ENCODE peak calls at places on chromosomes 4 and X, in nine cellular contexts. A is ovary, G is kidney, P is psoas muscle, N is cardiac muscle cell, M is mammary epithelial cell, K is tibial nerve, J is MG63, S is Peyer's patch. U is an unnamed sample. For H3K36me3, the result is how much of the 10 kb centered on the place peaks cover.

GRCh38 chr4:113183032-113183573 is 133.7 kb downstream of the ANK2 start:
- DNase-seq in P (no peak), N (no peak), A (no peak), S (no peak), J (no peak), K (no peak), M (no peak), G (no peak), U (no peak)

GRCh38 chr4:23728393-23728792 is 161.5 kb downstream of the PPARGC1A start:
- DNase-seq in S (no peak), M (peak), K (no peak), J (peak), P (no peak), A (no peak), G (no peak), N (peak), U (peak)

GRCh38 chrX:134006484-134007161 is 21.2 kb upstream of the GPC3 start:
- DNase-seq in M (no peak), J (no peak), S (no peak), P (no peak), G (no peak), A (no peak), N (no peak), K (no peak), U (no peak)

GRCh38 chrX:989959-990510 is 222.4 kb downstream of the CRLF2 start:
- DNase-seq in G (peak), A (peak), P (peak), K (peak), N (peak), J (no peak), S (peak), M (peak), U (peak)

GRCh38 chrX:72714471-72714916 is 388 bp upstream of the PHKA1 start:
- DNase-seq in P (peak), G (peak), K (peak), S (no peak), N (peak), J (peak), A (peak), M (peak), U (peak)

GRCh38 chrX:21800344-21800770 is 39.1 kb upstream of the MBTPS2 start:
- DNase-seq in P (no peak), M (peak), S (no peak), K (no peak), N (no peak), A (no peak), J (peak), G (no peak), U (no peak)

GRCh38 chr4:7778524-7779193 is 161.0 kb downstream of the AFAP1 start:
- DNase-seq in K (no peak), G (peak), N (no peak), J (no peak), M (no peak), A (no peak), S (no peak), P (no peak), U (no peak)

GRCh38 chr4:14184265-14184664 is 556.7 kb upstream of the BOD1L1 start:
- DNase-seq in P (no peak), S (no peak), A (peak), M (no peak), N (peak), K (no peak), J (peak), G (no peak), U (no peak)

GRCh38 chr4:106659386-106659785 is 290.8 kb upstream of the GIMD1 start:
- DNase-seq in P (no peak), A (no peak), K (no peak), G (no peak), S (no peak), J (no peak), M (peak), N (peak), U (no peak)

GRCh38 chrX:18422325-18422724 is 3.1 kb upstream of the CDKL5 start:
- DNase-seq in S (no peak), K (no peak), N (peak), M (no peak), G (no peak), A (no peak), J (no peak), P (no peak), U (peak)

GRCh38 chr4:156751486-156751885 is 220.1 kb downstream of the PDGFC start:
- DNase-seq in K (no peak), P (no peak), J (no peak), N (peak), G (no peak), A (no peak), M (peak), S (no peak), U (peak)

GRCh38 chr4:148112231-148112982 is 329.8 kb downstream of the NR3C2 start:
- DNase-seq in S (no peak), M (peak), J (no peak), K (no peak), P (no peak), G (no peak), A (no peak), N (peak), U (peak)

GRCh38 chrX:44506688-44507087 is 36.0 kb downstream of the FUNDC1 start:
- DNase-seq in A (no peak), N (no peak), J (no peak), G (no peak), P (no peak), S (no peak), M (no peak), K (no peak), U (no peak)

GRCh38 chr4:84681488-84682274 is 98.8 kb downstream of the CDS1 start:
- DNase-seq in A (no peak), K (no peak), G (no peak), J (no peak), S (no peak), N (peak), M (peak), P (no peak), U (peak)

DNA sequence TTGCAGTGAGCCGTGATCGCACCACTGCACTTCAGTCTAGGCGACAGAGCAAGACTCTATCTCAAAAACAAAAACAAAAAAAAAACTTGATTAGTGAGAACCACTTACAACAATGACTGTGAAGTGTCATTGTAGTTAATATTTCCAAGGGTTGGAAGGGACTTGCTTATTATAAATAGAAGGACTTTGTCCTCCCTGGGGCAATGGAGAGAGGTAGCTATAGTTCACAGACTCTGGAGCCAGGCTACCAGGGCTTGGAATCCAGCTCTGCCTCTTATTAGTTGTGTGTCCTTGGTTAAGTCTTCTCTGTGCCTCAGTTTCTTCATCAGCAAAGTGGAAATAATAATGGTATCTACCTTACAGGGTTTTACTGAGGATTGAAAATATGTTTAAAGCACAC is 51.6 kb downstream of the TMEM150C start:
- DNase-seq in G (no peak), J (no peak), A (no peak), S (no peak), N (no peak), P (no peak), K (no peak), M (no peak), U (no peak)
- H3K36me3 ChIP-seq in G (under half), J (under half), A (under half), S (under half), N (under half), P (under half), K (under half), M (under half), U (under half)

GRCh38 chrX:136872091-136872700 is 8.3 kb downstream of the RBMX start:
- DNase-seq in K (no peak), A (no peak), J (no peak), S (no peak), P (no peak), N (no peak), M (no peak), G (no peak), U (no peak)

GRCh38 chrX:136867518-136867917 is 13.0 kb downstream of the RBMX start:
- DNase-seq in N (peak), P (no peak), K (no peak), A (no peak), G (no peak), J (no peak), M (no peak), S (no peak), U (no peak)

GRCh38 chrX:136867096-136867491 is 13.4 kb downstream of the RBMX start:
- DNase-seq in G (no peak), P (no peak), K (no peak), M (no peak), S (no peak), N (peak), J (no peak), A (no peak), U (no peak)

GRCh38 chrX:136868283-136869055 is 12.1 kb downstream of the RBMX start:
- DNase-seq in N (no peak), G (no peak), S (no peak), J (no peak), P (no peak), M (no peak), K (no peak), A (no peak), U (no peak)

DNA sequence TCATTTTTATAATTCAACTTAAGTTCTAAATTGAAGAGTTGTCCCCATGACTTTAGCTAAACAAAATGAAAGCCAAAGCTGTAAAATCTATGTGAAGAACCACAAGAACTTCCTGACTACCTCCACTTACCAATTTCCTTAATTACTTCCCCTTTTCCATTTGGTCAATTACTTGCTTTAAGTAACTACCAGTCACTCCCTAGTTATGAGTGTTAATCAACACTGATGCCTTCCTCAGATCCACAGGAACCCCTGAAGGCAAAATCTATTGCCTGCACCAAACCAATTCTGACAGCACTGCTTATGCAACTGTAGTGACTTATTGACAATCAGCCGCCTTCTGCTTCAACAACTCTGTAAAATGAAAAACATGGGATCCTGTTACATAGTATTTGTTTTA is 10.5 kb downstream of the RBMX start:
- DNase-seq in N (no peak), K (no peak), S (no peak), P (no peak), M (no peak), A (no peak), G (no peak), J (no peak), U (no peak)
- H3K36me3 ChIP-seq in N (under half), K (half or more), S (under half), P (half or more), M (under half), A (under half), G (under half), J (half or more), U (under half)

DNA sequence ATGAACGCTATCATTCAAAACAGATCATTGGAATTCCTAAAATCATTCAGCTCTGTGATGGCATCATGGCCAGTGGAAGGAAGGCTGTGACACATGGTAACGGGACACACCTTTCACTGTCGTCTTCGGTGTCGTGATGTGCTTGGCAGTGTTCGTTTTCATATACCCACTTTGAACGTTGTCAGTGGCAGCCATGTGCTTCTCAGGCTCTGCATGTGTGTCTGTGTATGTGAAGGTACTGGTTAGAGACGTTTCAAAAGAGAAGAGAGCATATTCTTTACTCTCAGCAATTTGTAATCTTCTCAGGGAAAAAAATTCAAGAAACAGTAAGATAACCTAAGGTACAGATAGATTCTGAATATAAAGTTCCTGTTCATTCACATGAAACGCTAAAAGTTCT is 70.6 kb upstream of the MSANTD1 start:
- DNase-seq in N (no peak), M (no peak), J (no peak), S (no peak), P (no peak), K (no peak), A (no peak), G (no peak), U (no peak)
- H3K36me3 ChIP-seq in N (under half), M (under half), J (under half), S (half or more), P (half or more), K (half or more), A (under half), G (under half), U (under half)

DNA sequence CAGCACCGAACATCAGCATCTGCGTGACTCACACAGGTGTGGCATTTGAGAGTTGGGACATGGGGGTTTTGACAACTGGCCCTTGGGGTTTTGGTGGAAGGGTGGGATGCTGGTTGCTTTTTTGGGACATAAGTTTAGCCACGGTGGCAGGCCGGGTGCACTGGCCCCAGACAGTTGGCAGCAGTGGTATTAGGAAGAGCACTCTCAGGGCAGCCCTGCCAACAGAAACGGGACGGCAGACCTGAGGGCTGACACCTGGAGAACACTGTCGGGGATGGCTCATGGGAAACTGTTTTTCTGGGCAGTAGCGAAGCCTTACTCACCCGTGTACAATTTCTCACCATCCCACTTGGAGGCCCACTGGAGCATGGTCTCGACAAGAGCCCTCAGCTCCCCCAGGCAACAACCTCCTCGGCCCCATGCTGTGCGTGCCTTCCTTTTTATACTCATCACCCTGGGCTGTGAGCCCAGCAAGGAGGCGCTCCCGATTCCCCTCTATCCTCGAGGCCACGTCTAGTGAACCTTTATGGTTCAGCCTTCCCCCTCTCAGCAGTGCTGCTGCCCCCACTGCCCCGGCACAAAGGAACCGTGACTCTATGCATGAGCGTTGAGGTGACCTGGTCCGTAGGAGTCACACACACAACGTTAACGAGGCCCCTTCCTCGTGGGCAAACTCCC is 30.6 kb downstream of the WDR1 start:
- DNase-seq in G (peak), A (no peak), N (no peak), J (no peak), S (no peak), M (no peak), K (no peak), P (peak), U (no peak)
- H3K36me3 ChIP-seq in G (half or more), A (under half), N (half or more), J (under half), S (half or more), M (half or more), K (half or more), P (half or more), U (half or more)

DNA sequence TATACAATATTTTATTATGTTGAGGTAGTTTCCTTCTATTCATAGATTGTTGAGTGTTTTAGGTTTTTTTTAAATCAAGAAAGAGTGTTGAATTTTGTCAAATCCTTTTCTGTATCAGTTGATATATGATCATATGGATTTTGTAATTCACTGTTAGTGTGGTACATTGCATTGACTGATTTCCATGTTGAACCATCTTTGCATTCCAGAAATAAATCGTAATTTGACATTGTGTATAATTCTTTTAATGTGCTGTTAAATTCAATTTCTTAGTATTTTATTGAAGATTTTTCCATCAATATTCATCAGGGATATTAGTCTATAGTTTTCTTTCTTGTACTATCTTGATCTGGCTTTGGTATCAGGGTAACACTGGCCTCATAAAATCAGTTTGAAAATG is 103.8 kb downstream of the LRBA start:
- DNase-seq in A (no peak), J (no peak), S (no peak), K (no peak), M (no peak), N (no peak), P (no peak), G (no peak), U (no peak)
- H3K36me3 ChIP-seq in A (under half), J (under half), S (under half), K (half or more), M (under half), N (under half), P (under half), G (under half), U (under half)

DNA sequence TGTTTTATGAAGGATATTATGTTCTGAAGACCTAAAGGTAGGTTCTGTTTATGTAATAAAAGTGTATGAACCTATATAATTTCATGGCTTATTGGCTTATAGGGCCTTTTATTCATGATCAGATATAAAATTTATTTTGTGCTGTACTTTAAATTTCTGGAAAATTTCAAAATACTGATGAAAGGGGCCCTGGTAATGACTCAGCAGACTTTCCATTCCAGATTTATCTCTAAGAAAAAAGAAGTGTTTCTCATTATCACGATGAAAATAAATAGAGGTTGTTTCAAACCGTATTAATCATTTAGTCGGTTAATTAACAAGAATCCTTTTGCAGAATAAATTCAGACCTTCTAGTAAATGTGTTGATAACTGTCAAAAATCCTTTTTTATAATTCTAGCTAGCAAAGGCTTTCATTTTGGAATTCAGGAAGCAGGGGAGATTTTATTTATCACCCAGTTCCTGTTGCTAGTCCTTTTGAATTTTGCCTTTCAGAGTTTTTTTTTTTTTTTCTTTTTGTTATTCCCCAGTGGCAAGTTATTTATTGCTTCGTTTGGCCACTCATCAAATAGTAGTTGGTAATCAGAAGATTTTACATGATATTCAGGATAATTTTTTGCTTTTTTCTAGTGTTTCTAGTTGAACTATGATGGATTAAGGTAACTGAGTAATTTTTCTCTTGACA is 5.4 kb upstream of the TAPT1 start:
- DNase-seq in P (no peak), A (no peak), N (peak), S (no peak), G (no peak), J (no peak), K (no peak), M (no peak), U (no peak)
- H3K36me3 ChIP-seq in P (under half), A (under half), N (under half), S (under half), G (under half), J (under half), K (under half), M (under half), U (under half)

GRCh38 chr4:172055046-172055445 is 241.8 kb downstream of the GALNTL6 start:
- DNase-seq in A (no peak), K (no peak), G (no peak), N (no peak), P (no peak), J (no peak), S (no peak), M (no peak), U (no peak)
- H3K36me3 ChIP-seq in A (under half), K (under half), G (under half), N (under half), P (under half), J (under half), S (under half), M (under half), U (under half)